ENCODE peak calls at places on chromosomes 12 and 14, in five cellular contexts. X is GM12878, E is H1, H is HepG2, J is K562. D is an unnamed sample.
A peak's percentile ranks its signal among the peaks of the same experiment; 100 is the strongest.

GRCh38 chr12:27999521-27999920 is 27.0 kb upstream of the PTHLH start:
- DNase-seq in X (no peak), E (no peak), H (no peak), J (no peak), D (no peak)

GRCh38 chr12:42705863-42706262 is 116.3 kb upstream of the PRICKLE1 start:
- DNase-seq in X (no peak), E (no peak), H (no peak), J (no peak), D (peak; percentile 26)

GRCh38 chr14:93655078-93655750 is 133.1 kb downstream of the PRIMA1 start:
- DNase-seq in X (peak; percentile 3), E (no peak), H (peak; percentile 60), J (peak; percentile 19), D (peak; percentile 56)

GRCh38 chr14:55438066-55438683 is 2.2 kb downstream of the TBPL2 start:
- DNase-seq in X (no peak), E (no peak), H (peak; percentile 55), J (peak; percentile 35), D (peak; percentile 62)

GRCh38 chr12:56084958-56085543 is 5.1 kb downstream of the ERBB3 start:
- DNase-seq in X (no peak), E (no peak), H (no peak), J (peak; percentile 53), D (no peak)

GRCh38 chr14:22897357-22897756 is 14.3 kb downstream of the REM2 start:
- DNase-seq in X (no peak), E (no peak), H (no peak), J (peak; percentile 75), D (no peak)

GRCh38 chr12:13941258-13942249 is 39.8 kb downstream of the GRIN2B start:
- DNase-seq in X (no peak), E (peak; percentile 64), H (peak; percentile 76), J (peak; percentile 10), D (peak; percentile 12)

GRCh38 chr12:122079038-122079531 is 529 bp downstream of the MLXIP start:
- DNase-seq in X (no peak), E (no peak), H (no peak), J (no peak), D (peak; percentile 44)

GRCh38 chr12:29241821-29242591 is 92.9 kb downstream of the FAR2 start:
- DNase-seq in X (peak; percentile 72), E (no peak), H (peak; percentile 37), J (no peak), D (peak; percentile 24)

GRCh38 chr12:48442191-48442828 is 30.0 kb upstream of the ANP32D start:
- DNase-seq in X (no peak), E (no peak), H (peak; percentile 3), J (no peak), D (peak; percentile 4)

GRCh38 chr12:4015225-4016076 is 142.3 kb upstream of the PARP11 start:
- DNase-seq in X (no peak), E (no peak), H (peak; percentile 100), J (no peak), D (no peak)

GRCh38 chr12:121296618-121297476 is at the start of gene CAMKK2:
- DNase-seq in X (no peak), E (peak; percentile 27), H (peak; percentile 50), J (peak; percentile 95), D (peak; percentile 98)

GRCh38 chr14:72742682-72743195 is 151.2 kb downstream of the DPF3 start:
- DNase-seq in X (no peak), E (no peak), H (no peak), J (no peak), D (no peak)

GRCh38 chr14:35383569-35384385 is 20.8 kb downstream of the NFKBIA start:
- DNase-seq in X (no peak), E (no peak), H (no peak), J (no peak), D (no peak)

DNA sequence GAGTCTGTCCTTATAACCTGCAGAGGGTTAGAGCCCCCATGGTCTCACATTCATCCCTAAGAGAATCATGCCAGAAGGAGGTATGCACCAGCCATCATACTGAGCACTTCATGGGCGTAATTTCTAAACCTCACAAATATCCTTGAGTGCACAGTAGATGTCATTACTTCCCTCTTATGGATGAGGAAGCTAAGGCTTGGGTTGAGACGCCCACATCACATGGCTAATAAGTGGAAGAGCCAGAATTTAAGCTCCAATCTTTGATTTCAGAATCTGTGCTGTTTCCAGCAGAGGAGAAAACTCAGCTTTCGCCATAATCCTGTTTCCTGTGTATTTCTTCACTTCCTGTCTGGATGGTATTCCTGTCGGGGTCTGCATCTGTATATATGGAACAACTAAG is 5.0 kb downstream of the ISCU start:
- DNase-seq in X (no peak), E (no peak), H (no peak), J (no peak), D (no peak)
- TF ChIP-seq TAF1 in X (no peak), E (no peak), H (no peak), J (no peak), D (no peak)

GRCh38 chr12:131673519-131674265 is 37.2 kb upstream of the SFSWAP start:
- DNase-seq in X (no peak), E (no peak), H (no peak), J (no peak), D (no peak)

GRCh38 chr12:131671276-131671675 is 39.6 kb upstream of the SFSWAP start:
- DNase-seq in X (no peak), E (no peak), H (no peak), J (no peak), D (no peak)

GRCh38 chr12:131672941-131673330 is 38.0 kb upstream of the SFSWAP start:
- DNase-seq in X (no peak), E (no peak), H (no peak), J (no peak), D (no peak)

GRCh38 chr12:131671871-131672270 is 39.0 kb upstream of the SFSWAP start:
- DNase-seq in X (no peak), E (no peak), H (no peak), J (no peak), D (no peak)

DNA sequence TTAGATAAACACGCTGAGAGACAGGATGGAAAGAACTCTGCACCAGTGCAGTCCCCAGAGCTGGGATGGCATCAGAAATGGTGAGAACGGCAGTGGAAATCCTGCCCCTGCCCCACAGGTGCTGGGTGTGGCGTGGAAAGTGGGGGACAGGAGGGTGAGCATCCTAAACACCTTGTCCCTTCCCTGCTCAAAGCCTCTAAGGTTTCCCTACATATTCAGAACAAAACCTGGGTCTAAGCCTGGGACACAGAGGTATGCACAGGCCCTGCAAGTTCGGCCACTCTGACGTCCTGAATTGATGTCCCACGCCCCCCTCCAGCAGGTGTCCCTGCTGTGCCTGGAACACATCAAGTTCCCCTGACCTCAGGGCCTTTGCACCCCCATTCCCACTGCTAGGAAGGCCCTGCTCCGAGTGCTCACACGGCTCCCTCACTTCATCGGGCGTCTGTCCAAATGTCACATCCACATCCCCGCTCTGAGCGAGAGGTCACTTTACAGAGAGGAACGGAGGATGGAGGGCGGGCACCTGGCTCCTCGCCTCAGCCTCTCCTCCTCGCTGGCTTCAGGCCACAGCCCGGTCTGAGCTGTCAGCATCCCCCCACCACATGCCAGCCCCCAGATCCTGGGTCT is 38.5 kb upstream of the SFSWAP start:
- DNase-seq in X (no peak), E (no peak), H (no peak), J (no peak), D (no peak)
- TF ChIP-seq EP300 in X (no peak), E (no peak), H (no peak), J (no peak), D (no peak)

GRCh38 chr12:113359133-113359938 is 949 bp downstream of the PLBD2 start:
- DNase-seq in X (no peak), E (no peak), H (no peak), J (no peak), D (no peak)
- TF ChIP-seq TAF1 in X (no peak), E (no peak), H (no peak), J (no peak), D (no peak)

DNA sequence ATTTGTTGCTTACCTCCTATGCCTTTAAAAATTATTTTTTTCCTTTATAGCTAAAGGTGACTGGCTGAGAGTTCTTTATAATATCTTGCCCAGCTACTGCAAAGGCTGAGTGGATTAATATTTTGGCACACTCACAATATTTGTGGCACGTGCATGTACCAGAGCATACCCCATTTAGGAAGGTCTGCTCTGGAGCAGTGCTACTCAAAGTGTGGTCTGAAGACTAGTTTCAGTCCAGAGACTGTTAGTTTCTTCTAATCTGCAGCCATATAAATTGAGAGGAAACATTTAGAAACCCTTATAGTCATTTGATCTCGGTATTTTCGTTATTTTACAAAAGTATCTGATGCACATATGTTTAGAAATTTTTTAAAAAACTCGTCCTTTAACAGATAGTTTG is 51.0 kb downstream of the IFT81 start:
- DNase-seq in X (no peak), E (no peak), H (no peak), J (no peak), D (no peak)
- TF ChIP-seq EP300 in X (no peak), E (no peak), H (no peak), J (no peak), D (no peak)

DNA sequence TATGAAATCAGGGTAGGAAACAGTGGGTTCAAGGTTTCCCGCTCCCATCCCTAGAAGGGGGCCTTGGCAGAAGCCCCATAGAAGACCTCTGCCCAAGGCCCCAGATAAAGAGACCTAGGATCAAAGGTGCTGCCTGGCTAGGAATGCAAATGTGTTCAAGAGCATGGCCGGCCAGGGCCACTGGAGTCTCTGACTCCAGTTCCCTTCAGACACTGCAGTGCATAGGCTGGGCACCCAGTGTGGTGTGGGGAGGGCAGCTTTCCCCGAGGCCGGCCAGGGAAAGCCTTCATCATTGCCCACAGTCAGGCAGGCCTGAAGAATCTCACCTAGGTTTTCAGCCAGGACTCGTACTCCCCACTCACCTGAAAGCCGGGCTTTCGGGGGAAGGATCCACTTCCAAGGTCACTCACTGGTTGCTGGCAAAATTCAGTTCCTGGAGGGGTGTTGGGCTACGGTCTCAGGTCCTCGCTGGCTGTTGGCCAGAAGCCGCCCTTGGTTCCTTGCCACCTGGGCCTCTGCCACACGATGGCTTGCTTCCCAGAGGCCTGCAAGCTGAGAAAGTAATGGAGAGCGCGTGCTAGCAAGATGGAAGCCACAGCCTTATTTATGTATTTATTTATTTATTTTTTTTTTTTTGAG is 9.7 kb upstream of the PEBP1 start:
- DNase-seq in X (no peak), E (no peak), H (peak; percentile 66), J (no peak), D (no peak)
- TF ChIP-seq TAF1 in X (no peak), E (no peak), H (peak; percentile 42), J (no peak), D (no peak)

GRCh38 chr12:92947589-92948215 is 18.6 kb upstream of the EEA1 start:
- DNase-seq in X (no peak), E (no peak), H (peak; percentile 81), J (no peak), D (no peak)

GRCh38 chr12:92949466-92949865 is 20.4 kb upstream of the EEA1 start:
- DNase-seq in X (no peak), E (no peak), H (no peak), J (no peak), D (no peak)

GRCh38 chr12:92943482-92944250 is 14.6 kb upstream of the EEA1 start:
- DNase-seq in X (no peak), E (no peak), H (peak; percentile 66), J (no peak), D (no peak)

GRCh38 chr12:92942905-92943304 is 13.8 kb upstream of the EEA1 start:
- DNase-seq in X (no peak), E (no peak), H (no peak), J (no peak), D (no peak)

DNA sequence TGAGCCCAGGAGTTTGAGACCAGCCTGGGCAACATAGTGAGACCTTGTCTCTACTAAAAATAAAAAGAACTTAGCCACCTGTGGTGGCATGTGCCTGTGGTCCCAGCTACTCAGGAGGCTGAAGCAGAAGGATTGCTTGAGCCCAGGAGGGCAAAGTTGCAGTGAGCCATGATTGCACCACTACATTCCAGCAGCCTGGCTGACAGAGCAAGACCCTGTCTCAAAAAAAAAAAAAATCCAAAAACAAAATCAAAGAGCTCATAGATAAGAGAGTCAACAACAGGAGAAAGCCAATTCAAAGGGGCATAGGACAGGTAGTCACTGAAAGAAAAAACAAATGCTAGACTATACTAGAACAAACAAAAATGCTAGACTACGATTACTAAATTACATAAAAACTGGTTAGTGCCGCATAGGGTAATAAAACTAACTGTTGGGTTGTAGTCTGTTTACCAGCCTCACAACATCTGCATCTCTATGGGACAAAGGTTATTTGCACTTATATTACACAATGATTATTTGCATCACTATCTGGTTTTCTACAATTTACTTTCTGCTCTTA is 16.6 kb upstream of the EEA1 start:
- DNase-seq in X (no peak), E (no peak), H (peak; percentile 95), J (no peak), D (no peak)
- TF ChIP-seq EP300 in X (no peak), E (no peak), H (no peak), J (no peak), D (no peak)